ENCODE peak calls at places on chromosomes 7 and 10, in five cellular contexts. V is AG08396; F is activated CD8-positive, alpha-beta memory T cell treated with anti-CD3 and anti-CD28 coated beads for 48 hours; D is stimulated activated CD8-positive, alpha-beta memory T cell treated with anti-CD3 and anti-CD28 coated beads, Interleukin-15, amount 100 ng/mL, for 24 hours; P is HFF-Myc. W is an unnamed sample.

GRCh38 chr7:151904270-151904669 is 27.4 kb upstream of the PRKAG2 start:
- DNase-seq in P (no peak), D (no peak), V (no peak), F (no peak), W (no peak)

GRCh38 chr7:32670105-32670504 is 174.8 kb downstream of the AVL9 start:
- DNase-seq in V (no peak), F (no peak), D (no peak), P (no peak), W (peak)

GRCh38 chr10:120217736-120218135 is 239.3 kb upstream of the PLPP4 start:
- DNase-seq in D (no peak), V (no peak), F (no peak), P (no peak), W (no peak)

GRCh38 chr10:132833421-132834111 is 47.6 kb upstream of the NKX6-2 start:
- DNase-seq in D (no peak), F (no peak), P (no peak), V (no peak), W (no peak)

GRCh38 chr10:62763155-62763554 is 41.4 kb upstream of the ADO start:
- DNase-seq in P (no peak), F (no peak), D (no peak), V (no peak), W (no peak)

GRCh38 chr10:49644035-49644345 is 30.2 kb downstream of the CHAT start:
- DNase-seq in F (no peak), P (no peak), D (no peak), V (no peak), W (no peak)

GRCh38 chr7:16587785-16588184 is 57.8 kb downstream of the ANKMY2 start:
- DNase-seq in V (no peak), D (no peak), P (no peak), F (no peak), W (no peak)

GRCh38 chr10:132452651-132453469 is 55.9 kb downstream of the PWWP2B start:
- DNase-seq in P (no peak), V (peak), D (peak), F (peak), W (peak)

GRCh38 chr7:114481995-114482394 is 67.4 kb downstream of the FOXP2 start:
- DNase-seq in D (no peak), V (no peak), P (no peak), F (no peak), W (peak)

GRCh38 chr7:35254496-35255416 is 856 bp upstream of the TBX20 start:
- DNase-seq in V (no peak), D (no peak), F (no peak), P (no peak), W (no peak)

GRCh38 chr7:155882596-155882995 is 70.3 kb upstream of the SHH start:
- DNase-seq in D (no peak), V (no peak), F (no peak), P (no peak), W (no peak)

GRCh38 chr7:129765352-129765751 is 153.8 kb downstream of the NRF1 start:
- DNase-seq in P (no peak), D (no peak), F (no peak), V (no peak), W (no peak)

W was measured in small intestine.